ENCODE peak calls at places on chromosomes 16 and 17, in five cellular contexts. U is K562, R is GM12878, Y is HCT116, K is HepG2. I is an unnamed sample. For H3K9me3, the result is how much of the 10 kb centered on the place peaks cover.

GRCh38 chr17:77124192-77124908 is 16.4 kb upstream of the SEC14L1 start:
- DNase-seq in Y (peak), U (peak), K (no peak), R (no peak), I (no peak)

GRCh38 chr17:72136692-72137550 is 16.1 kb downstream of the SOX9 start:
- DNase-seq in Y (peak), R (no peak), K (no peak), U (no peak), I (no peak)

GRCh38 chr17:79685121-79685520 is 45.6 kb upstream of the ENPP7 start:
- DNase-seq in Y (no peak), K (no peak), U (no peak), R (no peak), I (no peak)

GRCh38 chr17:42553866-42554249 is 1.1 kb downstream of the HSD17B1 start:
- DNase-seq in K (no peak), Y (no peak), R (no peak), U (no peak), I (no peak)

GRCh38 chr17:64084086-64084939 is 45.6 kb downstream of the ERN1 start:
- DNase-seq in Y (no peak), U (peak), K (peak), R (no peak), I (no peak)

GRCh38 chr16:648786-649589 is at the start of gene WDR90:
- DNase-seq in R (peak), Y (peak), U (no peak), K (peak), I (peak)

GRCh38 chr17:4616456-4616855 is 25.0 kb downstream of the ALOX15 start:
- DNase-seq in Y (no peak), K (no peak), U (no peak), R (no peak), I (no peak)

GRCh38 chr16:17468611-17469010 is 2.1 kb downstream of the XYLT1 start:
- DNase-seq in U (no peak), Y (no peak), R (no peak), K (no peak), I (no peak)

GRCh38 chr17:39753514-39754160 is 15.9 kb downstream of the GRB7 start:
- DNase-seq in R (no peak), Y (no peak), U (no peak), K (no peak), I (no peak)

GRCh38 chr16:83689385-83689831 is 118.4 kb upstream of the HSBP1 start:
- DNase-seq in U (no peak), R (peak), Y (no peak), K (no peak), I (no peak)

GRCh38 chr16:86343733-86344585 is 166.4 kb upstream of the FOXF1 start:
- DNase-seq in Y (no peak), R (no peak), U (no peak), K (no peak), I (no peak)

GRCh38 chr17:3698139-3698538 is 2.2 kb upstream of the P2RX5 start:
- DNase-seq in Y (no peak), K (no peak), U (no peak), R (no peak), I (no peak)

GRCh38 chr17:57086069-57086930 is 1.3 kb downstream of the AKAP1 start:
- DNase-seq in U (peak), K (peak), R (no peak), Y (no peak), I (no peak)

GRCh38 chr16:78462261-78463208 is 363.1 kb downstream of the WWOX start:
- DNase-seq in U (no peak), R (no peak), Y (no peak), K (peak), I (no peak)

GRCh38 chr16:13483121-13483520 is 436.8 kb upstream of the ERCC4 start:
- DNase-seq in Y (no peak), R (no peak), U (no peak), K (no peak), I (no peak)

GRCh38 chr17:74271902-74272563 is 2.0 kb upstream of the DNAI2 start:
- DNase-seq in Y (no peak), K (no peak), R (no peak), U (no peak), I (no peak)

GRCh38 chr16:87207509-87207908 is 109.7 kb downstream of the C16orf95 start:
- DNase-seq in R (no peak), U (no peak), Y (no peak), K (no peak), I (no peak)

GRCh38 chr17:38575781-38576180 is 30.0 kb downstream of the SRCIN1 start:
- DNase-seq in K (no peak), Y (no peak), R (no peak), U (no peak), I (no peak)

GRCh38 chr17:74512624-74513084 is 18.6 kb downstream of the CD300LB start:
- DNase-seq in Y (no peak), K (no peak), R (peak), U (no peak), I (no peak)

GRCh38 chr17:10177921-10178788 is 20.3 kb downstream of the GAS7 start:
- DNase-seq in Y (no peak), U (no peak), R (no peak), K (no peak), I (peak)

GRCh38 chr17:2023692-2024571 is 1.2 kb downstream of the RTN4RL1 start:
- DNase-seq in R (no peak), Y (peak), U (peak), K (no peak), I (peak)

GRCh38 chr17:56074366-56074765 is 78.9 kb upstream of the ANKFN1 start:
- DNase-seq in U (no peak), Y (no peak), K (no peak), R (no peak), I (no peak)

GRCh38 chr16:71288570-71288889 is 672 bp downstream of the CMTR2 start:
- DNase-seq in K (no peak), U (no peak), R (no peak), Y (no peak), I (no peak)

GRCh38 chr16:89536886-89537548 is 23.5 kb upstream of the RPL13 start:
- DNase-seq in U (no peak), K (no peak), R (no peak), Y (no peak), I (no peak)
- TF ChIP-seq ZNF274 in U (no peak), K (no peak), R (no peak), Y (no peak), I (no peak)

GRCh38 chr16:10402975-10403374 is 17.1 kb downstream of the ATF7IP2 start:
- DNase-seq in K (no peak), R (no peak), Y (no peak), U (no peak), I (no peak)

GRCh38 chr16:10408824-10409381 is 23.0 kb downstream of the ATF7IP2 start:
- DNase-seq in K (peak), R (no peak), U (no peak), Y (no peak), I (no peak)

GRCh38 chr16:10410469-10410868 is 24.6 kb downstream of the ATF7IP2 start:
- DNase-seq in K (no peak), R (no peak), Y (no peak), U (no peak), I (no peak)

GRCh38 chr16:10405386-10405939 is 19.6 kb downstream of the ATF7IP2 start:
- DNase-seq in K (peak), Y (no peak), R (no peak), U (peak), I (no peak)
- H3K9me3 ChIP-seq in K (under half), Y (under half), R (under half), U (under half), I (half or more)

GRCh38 chr17:29760771-29761682 is 138.3 kb upstream of the CORO6 start:
- DNase-seq in K (peak), R (peak), U (no peak), Y (no peak), I (no peak)
- TF ChIP-seq YY1 in K (peak), R (no peak), U (no peak), Y (no peak), I (no peak)

GRCh38 chr17:34125010-34125409 is 130.1 kb upstream of the CCL2 start:
- DNase-seq in K (no peak), Y (no peak), R (no peak), U (no peak), I (no peak)

GRCh38 chr17:34121311-34121710 is 133.8 kb upstream of the CCL2 start:
- DNase-seq in Y (no peak), R (no peak), K (no peak), U (no peak), I (no peak)

GRCh38 chr17:34118564-34118963 is 136.5 kb upstream of the CCL2 start:
- DNase-seq in Y (no peak), U (no peak), R (no peak), K (no peak), I (no peak)

GRCh38 chr17:34125921-34126320 is 129.2 kb upstream of the CCL2 start:
- DNase-seq in K (no peak), R (no peak), Y (no peak), U (no peak), I (no peak)

DNA sequence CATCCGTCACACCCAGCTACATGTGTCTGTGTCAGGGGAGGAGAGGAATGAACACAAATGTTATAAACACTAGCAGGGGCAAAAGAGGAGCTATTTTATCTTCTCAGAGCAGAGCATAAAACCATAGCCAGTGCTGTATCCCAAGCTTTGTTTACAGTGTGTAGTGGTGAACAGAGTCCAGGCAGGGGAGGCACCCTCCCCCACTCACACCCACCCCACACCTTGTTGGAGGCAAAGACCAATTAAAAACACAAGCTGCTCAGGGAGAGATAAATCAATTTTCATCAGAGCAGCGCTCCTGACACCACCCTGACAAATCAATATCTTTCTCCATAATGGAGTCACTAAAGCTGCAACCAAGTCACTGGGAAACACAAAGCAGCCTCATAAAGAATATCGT is 132.6 kb upstream of the CCL2 start:
- DNase-seq in K (no peak), Y (no peak), U (no peak), R (no peak), I (no peak)
- TF ChIP-seq ZNF274 in K (no peak), Y (no peak), U (no peak), R (no peak), I (no peak)

GRCh38 chr16:34078697-34079096 is 619.3 kb downstream of the TP53TG3F start:
- DNase-seq in U (no peak), R (no peak), Y (no peak), K (no peak), I (peak)
- H3K9me3 ChIP-seq in U (under half), R (under half), Y (under half), K (half or more), I (under half)

GRCh38 chr17:7940034-7940433 is 8.0 kb downstream of the CNTROB start:
- DNase-seq in Y (no peak), R (no peak), U (no peak), K (no peak), I (no peak)
- TF ChIP-seq YY1 in Y (no peak), R (no peak), U (no peak), K (no peak), I (no peak)

GRCh38 chr16:10868562-10869469 is 8.2 kb upstream of the CIITA start:
- DNase-seq in R (no peak), Y (no peak), U (no peak), K (no peak), I (no peak)

GRCh38 chr16:10871157-10871991 is 5.6 kb upstream of the CIITA start:
- DNase-seq in R (peak), K (peak), U (no peak), Y (peak), I (no peak)

GRCh38 chr16:10868089-10868488 is 8.9 kb upstream of the CIITA start:
- DNase-seq in R (no peak), Y (no peak), U (no peak), K (no peak), I (no peak)

GRCh38 chr16:10870808-10871156 is 6.2 kb upstream of the CIITA start:
- DNase-seq in Y (no peak), K (no peak), R (no peak), U (no peak), I (no peak)

DNA sequence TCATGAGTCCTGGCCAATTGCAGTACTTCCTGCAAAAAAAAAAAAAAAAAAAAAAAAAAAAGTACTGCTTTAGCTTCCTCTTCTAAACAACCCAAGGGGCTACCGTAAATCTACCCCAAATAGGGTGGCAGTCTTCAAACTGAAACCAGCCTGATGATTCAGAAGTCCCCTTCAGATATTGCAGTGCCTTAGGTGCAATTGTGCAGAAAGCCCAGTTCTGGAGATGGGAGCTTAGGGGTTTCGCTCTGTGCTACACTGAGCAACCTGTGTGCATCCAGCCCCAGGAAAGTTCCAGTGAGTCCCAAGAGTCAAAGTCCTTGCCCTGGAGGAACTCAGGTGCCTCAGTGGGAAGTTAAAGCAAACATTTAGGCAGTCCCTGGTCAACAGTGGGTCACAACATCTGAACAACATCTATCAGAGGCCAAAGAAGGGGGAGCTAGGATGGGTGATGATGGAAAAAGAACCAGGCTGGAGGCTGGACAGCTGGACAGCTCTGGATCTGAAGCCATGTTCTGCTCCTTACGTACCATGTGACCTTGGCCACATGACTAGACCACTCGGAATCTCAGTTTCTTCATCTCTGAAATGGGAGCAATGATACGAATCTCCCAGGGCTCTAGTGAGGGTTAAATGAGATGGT is 6.7 kb upstream of the CIITA start:
- DNase-seq in Y (no peak), R (no peak), U (no peak), K (peak), I (no peak)
- TF ChIP-seq ZNF274 in Y (no peak), R (no peak), U (no peak), K (peak), I (no peak)